ENCODE peak calls at places on chromosomes 1 and 21, in eight cellular contexts. E is cardiac fibroblast, P is ovary, C is OCI-LY7, M is upper lobe of left lung, Q is cardiac muscle cell, F is sigmoid colon, H is dorsolateral prefrontal cortex. X is an unnamed sample.

GRCh38 chr1:43651188-43651587 is 1.2 kb downstream of the KDM4A start:
- DNase-seq in E (no peak), P (no peak), C (peak; percentile 27), M (no peak), Q (no peak), F (no peak), H (no peak), X (no peak)

GRCh38 chr1:205988585-205988995 is 14.6 kb downstream of the RAB7B start:
- DNase-seq in E (no peak), P (no peak), C (no peak), M (no peak), Q (no peak), F (no peak), H (no peak), X (no peak)

GRCh38 chr1:228852511-228853088 is 117.3 kb downstream of the RHOU start:
- DNase-seq in E (no peak), P (peak; percentile 6), C (no peak), M (no peak), Q (no peak), F (peak; percentile 61), H (no peak), X (no peak)

GRCh38 chr1:50978144-50978851 is 8.3 kb downstream of the CDKN2C start:
- DNase-seq in E (peak; percentile 61), P (peak; percentile 63), C (peak; percentile 69), M (peak; percentile 48), Q (peak; percentile 65), F (peak; percentile 83), H (peak; percentile 69), X (peak; percentile 27)

GRCh38 chr21:41615613-41616012 is 107.7 kb upstream of the TMPRSS2 start:
- DNase-seq in E (peak; percentile 98), P (no peak), C (no peak), M (no peak), Q (peak; percentile 98), F (no peak), H (no peak), X (no peak)

GRCh38 chr1:25065246-25066238 is 135.5 kb upstream of the RUNX3 start:
- DNase-seq in E (peak; percentile 23), P (no peak), C (no peak), M (peak; percentile 27), Q (peak; percentile 45), F (peak; percentile 29), H (peak; percentile 39), X (no peak)

GRCh38 chr1:3423245-3423829 is 31.1 kb upstream of the ARHGEF16 start:
- DNase-seq in E (no peak), P (no peak), C (no peak), M (peak; percentile 87), Q (no peak), F (no peak), H (peak; percentile 70), X (no peak)

GRCh38 chr1:242585616-242586354 is 61.3 kb upstream of the PLD5 start:
- DNase-seq in E (no peak), P (no peak), C (no peak), M (no peak), Q (no peak), F (no peak), H (no peak), X (no peak)

GRCh38 chr1:154641534-154641933 is 33.5 kb upstream of the ADAR start:
- DNase-seq in E (no peak), P (no peak), C (no peak), M (no peak), Q (no peak), F (no peak), H (no peak), X (no peak)

GRCh38 chr21:27372381-27372780 is 405.5 kb upstream of the ADAMTS5 start:
- DNase-seq in E (peak; percentile 16), P (no peak), C (no peak), M (no peak), Q (peak; percentile 29), F (no peak), H (no peak), X (no peak)

GRCh38 chr1:209900734-209901133 is 37.3 kb upstream of the SYT14 start:
- DNase-seq in E (no peak), P (no peak), C (no peak), M (no peak), Q (peak; percentile 36), F (no peak), H (no peak), X (no peak)

GRCh38 chr1:10386761-10387482 is 11.9 kb upstream of the PGD start:
- DNase-seq in E (no peak), P (no peak), C (no peak), M (no peak), Q (no peak), F (no peak), H (no peak), X (no peak)

GRCh38 chr1:201022824-201023516 is 544 bp downstream of the KIF21B start:
- DNase-seq in E (no peak), P (no peak), C (peak; percentile 70), M (peak; percentile 47), Q (no peak), F (no peak), H (no peak), X (peak; percentile 31)

GRCh38 chr1:239363920-239364319 is 22.4 kb upstream of the CHRM3 start:
- DNase-seq in E (no peak), P (no peak), C (no peak), M (no peak), Q (no peak), F (no peak), H (no peak), X (no peak)

GRCh38 chr1:25926731-25927496 is 20.7 kb upstream of the STMN1 start:
- DNase-seq in E (no peak), P (no peak), C (no peak), M (no peak), Q (no peak), F (no peak), H (peak; percentile 73), X (no peak)

GRCh38 chr1:22780696-22781095 is 70.1 kb downstream of the EPHB2 start:
- DNase-seq in E (no peak), P (no peak), C (peak; percentile 2), M (no peak), Q (no peak), F (no peak), H (no peak), X (no peak)

GRCh38 chr1:61174060-61174788 is 91.9 kb downstream of the NFIA start:
- DNase-seq in E (no peak), P (no peak), C (peak; percentile 3), M (peak; percentile 36), Q (no peak), F (no peak), H (no peak), X (no peak)

GRCh38 chr1:10064416-10065343 is 31.9 kb downstream of the UBE4B start:
- DNase-seq in E (no peak), P (no peak), C (no peak), M (no peak), Q (no peak), F (no peak), H (peak; percentile 37), X (no peak)

GRCh38 chr1:26190373-26190987 is at the start of gene CATSPER4:
- DNase-seq in E (peak; percentile 20), P (no peak), C (peak; percentile 24), M (no peak), Q (peak; percentile 47), F (no peak), H (no peak), X (no peak)

GRCh38 chr1:181061487-181061886 is 27.0 kb upstream of the IER5 start:
- DNase-seq in E (no peak), P (no peak), C (no peak), M (no peak), Q (no peak), F (no peak), H (no peak), X (no peak)

GRCh38 chr1:181062800-181063428 is 25.6 kb upstream of the IER5 start:
- DNase-seq in E (peak; percentile 19), P (no peak), C (no peak), M (peak; percentile 35), Q (peak; percentile 55), F (no peak), H (no peak), X (no peak)

GRCh38 chr1:181064030-181064594 is 24.4 kb upstream of the IER5 start:
- DNase-seq in E (no peak), P (no peak), C (no peak), M (peak; percentile 34), Q (no peak), F (no peak), H (no peak), X (no peak)

GRCh38 chr1:181061891-181062777 is 26.4 kb upstream of the IER5 start:
- DNase-seq in E (no peak), P (no peak), C (peak; percentile 38), M (peak; percentile 61), Q (no peak), F (no peak), H (no peak), X (no peak)

GRCh38 chr1:181064702-181065101 is 23.8 kb upstream of the IER5 start:
- DNase-seq in E (no peak), P (no peak), C (no peak), M (no peak), Q (no peak), F (no peak), H (no peak), X (no peak)
- TF ChIP-seq CTCF in E (no peak), P (no peak), C (no peak), M (no peak), Q (no peak), F (no peak), H (no peak), X (no peak)

GRCh38 chr1:168610111-168610510 is 33.7 kb downstream of the XCL1 start:
- DNase-seq in E (no peak), P (peak; percentile 7), C (no peak), M (no peak), Q (no peak), F (no peak), H (no peak), X (no peak)
- TF ChIP-seq CTCF in E (no peak), P (no peak), C (no peak), M (no peak), Q (peak; percentile 12), F (no peak), H (no peak), X (no peak)

GRCh38 chr1:203264052-203264501 is 34.6 kb upstream of the CHIT1 start:
- DNase-seq in E (no peak), P (no peak), C (no peak), M (no peak), Q (no peak), F (peak; percentile 58), H (no peak), X (no peak)

GRCh38 chr1:203265541-203265940 is 36.1 kb upstream of the CHIT1 start:
- DNase-seq in E (no peak), P (no peak), C (peak; percentile 2), M (no peak), Q (no peak), F (no peak), H (no peak), X (no peak)

GRCh38 chr1:203267347-203267846 is 37.9 kb upstream of the BTG2 start:
- DNase-seq in E (peak; percentile 91), P (peak; percentile 83), C (peak; percentile 87), M (peak; percentile 75), Q (peak; percentile 91), F (peak; percentile 93), H (peak; percentile 74), X (peak; percentile 78)

GRCh38 chr1:203267912-203268311 is 37.4 kb upstream of the BTG2 start:
- DNase-seq in E (no peak), P (no peak), C (peak; percentile 3), M (no peak), Q (no peak), F (no peak), H (no peak), X (no peak)

GRCh38 chr1:203263496-203263895 is 34.0 kb upstream of the CHIT1 start:
- DNase-seq in E (no peak), P (no peak), C (peak; percentile 54), M (no peak), Q (no peak), F (peak; percentile 58), H (no peak), X (no peak)
- TF ChIP-seq CTCF in E (no peak), P (no peak), C (no peak), M (no peak), Q (no peak), F (no peak), H (no peak), X (no peak)

GRCh38 chr1:41418868-41419583 is 57.8 kb downstream of the FOXO6 start:
- DNase-seq in E (peak; percentile 86), P (no peak), C (no peak), M (peak; percentile 62), Q (peak; percentile 84), F (peak; percentile 79), H (no peak), X (no peak)
- TF ChIP-seq CTCF in E (peak; percentile 12), P (no peak), C (no peak), M (no peak), Q (peak; percentile 22), F (no peak), H (no peak), X (no peak)